ENCODE peak calls at places on chromosomes 7 and 10, in five cellular contexts. One of them, this sample, is unnamed.

GRCh38 chr7:8436965-8437364 is 3.6 kb downstream of the NXPH1 start:
- DNase-seq in prostate gland: no peak
- DNase-seq in suprapubic skin: no peak
- DNase-seq in right lobe of liver: peak; percentile 58
- DNase-seq in tibial nerve: no peak
- DNase-seq in this sample: no peak

GRCh38 chr10:95758351-95759025 is 2.5 kb downstream of the ENTPD1 start:
- DNase-seq in prostate gland: no peak
- DNase-seq in suprapubic skin: no peak
- DNase-seq in right lobe of liver: no peak
- DNase-seq in tibial nerve: no peak
- DNase-seq in this sample: no peak

GRCh38 chr7:114047889-114048288 is 129.1 kb upstream of the PPP1R3A start:
- DNase-seq in prostate gland: no peak
- DNase-seq in suprapubic skin: no peak
- DNase-seq in right lobe of liver: no peak
- DNase-seq in tibial nerve: no peak
- DNase-seq in this sample: no peak

GRCh38 chr7:16795624-16796023 is 9.2 kb downstream of the AGR2 start:
- DNase-seq in prostate gland: no peak
- DNase-seq in suprapubic skin: no peak
- DNase-seq in right lobe of liver: no peak
- DNase-seq in tibial nerve: no peak
- DNase-seq in this sample: no peak

GRCh38 chr7:26078437-26079362 is 73.3 kb upstream of the NFE2L3 start:
- DNase-seq in prostate gland: peak; percentile 59
- DNase-seq in suprapubic skin: no peak
- DNase-seq in right lobe of liver: peak; percentile 40
- DNase-seq in tibial nerve: peak; percentile 63
- DNase-seq in this sample: peak; percentile 19

GRCh38 chr7:47202146-47202768 is 379.7 kb downstream of the TNS3 start:
- DNase-seq in prostate gland: no peak
- DNase-seq in suprapubic skin: no peak
- DNase-seq in right lobe of liver: no peak
- DNase-seq in tibial nerve: no peak
- DNase-seq in this sample: no peak

GRCh38 chr7:107659666-107660065 is 962 bp upstream of the SLC26A4 start:
- DNase-seq in prostate gland: no peak
- DNase-seq in suprapubic skin: no peak
- DNase-seq in right lobe of liver: no peak
- DNase-seq in tibial nerve: no peak
- DNase-seq in this sample: no peak

GRCh38 chr7:105198223-105198622 is 184.2 kb downstream of the KMT2E start:
- DNase-seq in prostate gland: no peak
- DNase-seq in suprapubic skin: no peak
- DNase-seq in right lobe of liver: no peak
- DNase-seq in tibial nerve: no peak
- DNase-seq in this sample: no peak

GRCh38 chr10:97574374-97575100 is 2.0 kb downstream of the ANKRD2 start:
- DNase-seq in prostate gland: peak; percentile 92
- DNase-seq in suprapubic skin: no peak
- DNase-seq in right lobe of liver: peak; percentile 80
- DNase-seq in tibial nerve: no peak
- DNase-seq in this sample: no peak

GRCh38 chr7:95596183-95597135 is at the start of gene PDK4:
- DNase-seq in prostate gland: peak; percentile 97
- DNase-seq in suprapubic skin: peak; percentile 97
- DNase-seq in right lobe of liver: peak; percentile 93
- DNase-seq in tibial nerve: peak; percentile 99
- DNase-seq in this sample: peak; percentile 87

GRCh38 chr10:34723746-34724145 is 91.3 kb downstream of the PARD3 start:
- DNase-seq in prostate gland: peak; percentile 33
- DNase-seq in suprapubic skin: no peak
- DNase-seq in right lobe of liver: peak; percentile 34
- DNase-seq in tibial nerve: peak; percentile 58
- DNase-seq in this sample: peak; percentile 31

GRCh38 chr7:4261038-4261960 is 420.8 kb upstream of the FOXK1 start:
- DNase-seq in prostate gland: no peak
- DNase-seq in suprapubic skin: peak; percentile 73
- DNase-seq in right lobe of liver: no peak
- DNase-seq in tibial nerve: no peak
- DNase-seq in this sample: no peak

GRCh38 chr10:104299031-104299904 is 30.3 kb downstream of the GSTO2 start:
- DNase-seq in prostate gland: no peak
- DNase-seq in suprapubic skin: no peak
- DNase-seq in right lobe of liver: no peak
- DNase-seq in tibial nerve: no peak
- DNase-seq in this sample: peak; percentile 68

GRCh38 chr7:45626441-45627430 is 52.6 kb downstream of the ADCY1 start:
- DNase-seq in prostate gland: no peak
- DNase-seq in suprapubic skin: no peak
- DNase-seq in right lobe of liver: no peak
- DNase-seq in tibial nerve: no peak
- DNase-seq in this sample: no peak

GRCh38 chr10:75111906-75112703 is 649 bp downstream of the SAMD8 start:
- DNase-seq in prostate gland: peak; percentile 41
- DNase-seq in suprapubic skin: peak; percentile 86
- DNase-seq in right lobe of liver: peak; percentile 62
- DNase-seq in tibial nerve: peak; percentile 36
- DNase-seq in this sample: peak; percentile 62

GRCh38 chr10:12419279-12419847 is 70.0 kb downstream of the CAMK1D start:
- DNase-seq in prostate gland: no peak
- DNase-seq in suprapubic skin: no peak
- DNase-seq in right lobe of liver: no peak
- DNase-seq in tibial nerve: peak; percentile 62
- DNase-seq in this sample: peak; percentile 52

GRCh38 chr10:11869211-11869610 is 46.1 kb downstream of the PROSER2 start:
- DNase-seq in prostate gland: no peak
- DNase-seq in suprapubic skin: no peak
- DNase-seq in right lobe of liver: no peak
- DNase-seq in tibial nerve: no peak
- DNase-seq in this sample: no peak

GRCh38 chr10:123007558-123008378 is 827 bp downstream of the IKZF5 start:
- DNase-seq in prostate gland: peak; percentile 54
- DNase-seq in suprapubic skin: no peak
- DNase-seq in right lobe of liver: peak; percentile 55
- DNase-seq in tibial nerve: peak; percentile 41
- DNase-seq in this sample: peak; percentile 15

GRCh38 chr7:157740251-157740650 is 403.4 kb downstream of the DNAJB6 start:
- DNase-seq in prostate gland: no peak
- DNase-seq in suprapubic skin: no peak
- DNase-seq in right lobe of liver: no peak
- DNase-seq in tibial nerve: no peak
- DNase-seq in this sample: no peak

GRCh38 chr10:123559823-123560092 is 106.4 kb upstream of the GPR26 start:
- DNase-seq in prostate gland: no peak
- DNase-seq in suprapubic skin: peak; percentile 61
- DNase-seq in right lobe of liver: no peak
- DNase-seq in tibial nerve: no peak
- DNase-seq in this sample: no peak

GRCh38 chr10:10403762-10404161 is 613.9 kb upstream of the CELF2 start:
- DNase-seq in prostate gland: no peak
- DNase-seq in suprapubic skin: no peak
- DNase-seq in right lobe of liver: no peak
- DNase-seq in tibial nerve: no peak
- DNase-seq in this sample: no peak

GRCh38 chr7:1344421-1344820 is 111.7 kb downstream of the UNCX start:
- DNase-seq in prostate gland: no peak
- DNase-seq in suprapubic skin: no peak
- DNase-seq in right lobe of liver: no peak
- DNase-seq in tibial nerve: no peak
- DNase-seq in this sample: no peak
- H3K27me3 ChIP-seq in prostate gland: peaks cover 15% of the 10 kb centered on the region
- H3K27me3 ChIP-seq in suprapubic skin: peaks cover 89% of the 10 kb centered on the region
- H3K27me3 ChIP-seq in right lobe of liver: no peaks in the 10 kb centered on the region
- H3K27me3 ChIP-seq in tibial nerve: peaks cover 61% of the 10 kb centered on the region
- H3K27me3 ChIP-seq in this sample: no peaks in the 10 kb centered on the region

GRCh38 chr10:130137659-130138478 is 1.7 kb downstream of the GLRX3 start:
- DNase-seq in prostate gland: no peak
- DNase-seq in suprapubic skin: no peak
- DNase-seq in right lobe of liver: no peak
- DNase-seq in tibial nerve: no peak
- DNase-seq in this sample: no peak

GRCh38 chr10:130138479-130138866 is 2.3 kb downstream of the GLRX3 start:
- DNase-seq in prostate gland: peak; percentile 72
- DNase-seq in suprapubic skin: no peak
- DNase-seq in right lobe of liver: no peak
- DNase-seq in tibial nerve: no peak
- DNase-seq in this sample: no peak

GRCh38 chr10:130137077-130137448 is 872 bp downstream of the GLRX3 start:
- DNase-seq in prostate gland: no peak
- DNase-seq in suprapubic skin: no peak
- DNase-seq in right lobe of liver: no peak
- DNase-seq in tibial nerve: no peak
- DNase-seq in this sample: no peak

GRCh38 chr10:130135676-130136213 is 446 bp upstream of the GLRX3 start:
- DNase-seq in prostate gland: no peak
- DNase-seq in suprapubic skin: no peak
- DNase-seq in right lobe of liver: no peak
- DNase-seq in tibial nerve: no peak
- DNase-seq in this sample: no peak

DNA sequence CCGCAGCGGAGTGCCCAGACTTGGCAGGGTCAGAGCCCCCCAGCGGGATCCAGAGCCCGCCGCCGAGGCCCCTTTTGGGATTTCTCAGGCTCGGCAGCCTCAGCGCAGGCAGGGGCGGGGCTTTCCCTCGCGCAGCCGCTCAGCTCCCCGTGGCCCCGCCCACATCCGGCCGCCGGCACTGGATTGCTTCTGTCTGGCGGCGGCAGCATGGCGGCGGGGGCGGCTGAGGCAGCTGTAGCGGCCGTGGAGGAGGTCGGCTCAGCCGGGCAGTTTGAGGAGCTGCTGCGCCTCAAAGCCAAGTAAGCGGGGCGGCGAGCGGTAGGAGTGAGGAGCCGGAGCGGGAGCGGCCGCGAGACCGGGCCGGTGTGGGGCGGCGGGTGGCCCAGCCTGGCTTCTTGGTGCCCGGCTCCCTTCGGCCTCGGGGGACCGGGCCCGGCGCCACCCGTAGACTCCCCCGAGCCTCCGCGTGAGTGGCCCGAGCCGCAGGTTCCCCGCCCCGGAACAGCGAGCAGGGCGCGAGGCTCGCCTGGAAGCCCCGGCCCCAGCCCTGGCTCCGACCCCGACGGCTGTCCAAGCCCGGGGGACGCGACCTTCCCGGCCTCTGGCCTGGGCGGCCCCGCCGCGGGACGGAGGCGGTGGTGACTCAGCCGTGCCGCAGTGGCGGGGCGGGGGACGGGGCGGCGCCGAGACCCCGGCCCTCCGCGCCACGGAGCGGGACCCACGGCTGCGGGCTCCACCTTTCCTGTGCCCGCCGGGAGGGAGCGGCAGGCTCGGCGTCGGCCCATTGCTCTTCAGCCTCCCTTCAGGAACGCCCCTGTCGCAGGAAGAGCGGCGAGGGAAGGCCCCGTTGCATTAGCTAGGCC is at the start of gene GLRX3:
- DNase-seq in prostate gland: peak; percentile 86
- DNase-seq in suprapubic skin: peak; percentile 93
- DNase-seq in right lobe of liver: peak; percentile 89
- DNase-seq in tibial nerve: peak; percentile 84
- DNase-seq in this sample: peak; percentile 89
- TF ChIP-seq POLR2A in prostate gland: peak; percentile 75
- TF ChIP-seq POLR2A in suprapubic skin: peak; percentile 53
- TF ChIP-seq POLR2A in right lobe of liver: peak; percentile 87
- TF ChIP-seq POLR2A in tibial nerve: no peak
- TF ChIP-seq POLR2A in this sample: peak; percentile 46

GRCh38 chr7:1391449-1391848 is 67.8 kb downstream of the MICALL2 start:
- DNase-seq in prostate gland: no peak
- DNase-seq in suprapubic skin: no peak
- DNase-seq in right lobe of liver: no peak
- DNase-seq in tibial nerve: no peak
- DNase-seq in this sample: no peak

GRCh38 chr7:1395211-1396070 is 63.8 kb downstream of the MICALL2 start:
- DNase-seq in prostate gland: no peak
- DNase-seq in suprapubic skin: no peak
- DNase-seq in right lobe of liver: no peak
- DNase-seq in tibial nerve: no peak
- DNase-seq in this sample: no peak

GRCh38 chr7:1394371-1394770 is 64.9 kb downstream of the MICALL2 start:
- DNase-seq in prostate gland: no peak
- DNase-seq in suprapubic skin: no peak
- DNase-seq in right lobe of liver: no peak
- DNase-seq in tibial nerve: no peak
- DNase-seq in this sample: no peak

GRCh38 chr7:1393421-1393820 is 65.8 kb downstream of the MICALL2 start:
- DNase-seq in prostate gland: no peak
- DNase-seq in suprapubic skin: no peak
- DNase-seq in right lobe of liver: no peak
- DNase-seq in tibial nerve: no peak
- DNase-seq in this sample: no peak

DNA sequence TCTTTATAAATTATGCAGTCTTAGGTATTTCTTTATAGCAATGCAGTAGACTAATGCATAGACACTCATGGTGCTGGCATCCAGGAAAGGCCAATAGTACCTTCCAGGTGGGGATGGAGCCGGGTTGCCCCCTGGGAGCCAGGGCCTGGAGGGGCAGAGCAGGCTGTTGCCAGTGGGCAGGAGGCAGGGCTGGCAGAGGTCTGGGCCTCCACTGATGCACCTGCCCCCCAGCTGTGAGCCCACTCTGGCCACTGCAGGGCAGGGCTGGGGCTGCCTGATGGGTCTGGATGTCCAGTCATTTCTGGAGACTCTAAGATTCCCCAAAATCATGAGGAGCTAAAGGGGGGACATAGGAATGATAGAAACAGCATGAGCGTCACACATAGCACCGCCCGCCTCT is 66.7 kb downstream of the MICALL2 start:
- DNase-seq in prostate gland: no peak
- DNase-seq in suprapubic skin: no peak
- DNase-seq in right lobe of liver: no peak
- DNase-seq in tibial nerve: no peak
- DNase-seq in this sample: no peak
- H3K27me3 ChIP-seq in prostate gland: peaks cover 18% of the 10 kb centered on the region
- H3K27me3 ChIP-seq in suprapubic skin: peaks cover 83% of the 10 kb centered on the region
- H3K27me3 ChIP-seq in right lobe of liver: no peaks in the 10 kb centered on the region
- H3K27me3 ChIP-seq in tibial nerve: peaks cover 62% of the 10 kb centered on the region
- H3K27me3 ChIP-seq in this sample: no peaks in the 10 kb centered on the region

DNA sequence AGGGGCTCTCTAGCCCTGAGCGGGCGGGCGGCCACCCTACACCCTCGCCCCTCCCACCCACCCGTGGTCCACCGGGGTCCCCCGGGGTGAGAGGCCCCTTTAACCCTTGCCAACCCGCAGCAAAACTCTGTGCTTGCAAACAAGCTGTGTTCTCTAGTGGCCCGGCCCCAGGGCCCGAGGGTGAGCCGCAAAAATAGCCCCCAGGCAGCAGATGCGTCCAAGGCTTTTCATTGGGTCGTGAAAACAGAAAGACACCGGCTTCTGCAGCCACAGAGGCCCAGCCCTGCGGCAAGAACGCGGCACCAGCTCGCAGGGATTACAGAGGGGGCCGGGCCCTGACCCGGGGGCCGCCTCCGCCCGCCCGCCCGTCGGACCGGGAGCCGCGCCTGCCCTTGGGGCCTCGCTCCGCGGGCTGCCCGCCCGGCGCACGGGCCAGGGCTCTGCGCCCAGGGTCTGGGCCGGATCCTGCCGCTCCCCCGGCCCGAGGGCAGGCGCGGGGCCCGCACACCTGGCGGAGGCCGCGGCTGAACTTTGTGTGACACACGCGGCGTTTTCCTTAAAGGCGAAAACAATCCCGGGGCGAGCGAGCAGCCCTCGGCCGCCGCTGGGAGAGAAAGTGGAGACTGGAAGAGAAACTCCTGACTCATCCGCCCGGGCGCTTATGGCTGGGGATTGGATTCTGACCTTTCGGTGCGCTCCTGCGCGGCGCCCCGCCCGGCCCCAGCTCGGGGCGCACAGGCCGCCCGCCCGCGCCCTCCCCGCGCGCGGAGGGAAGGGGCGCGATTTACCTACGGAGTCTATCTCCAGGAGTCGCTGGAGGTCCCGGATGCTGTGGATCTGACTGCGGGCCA is 2.8 kb downstream of the PDGFA start:
- DNase-seq in prostate gland: no peak
- DNase-seq in suprapubic skin: no peak
- DNase-seq in right lobe of liver: peak; percentile 76
- DNase-seq in tibial nerve: peak; percentile 40
- DNase-seq in this sample: peak; percentile 63
- TF ChIP-seq POLR2A in prostate gland: no peak
- TF ChIP-seq POLR2A in suprapubic skin: no peak
- TF ChIP-seq POLR2A in right lobe of liver: peak; percentile 67
- TF ChIP-seq POLR2A in tibial nerve: no peak
- TF ChIP-seq POLR2A in this sample: no peak

This sample was measured in ovary.